ENCODE peak calls at places on chromosomes 3 and 15, in nine cellular contexts. M is AG09319; B is RCC 7860; Y is mesothelial cell of epicardium; U is Calu3; H is activated naive CD4-positive, alpha-beta T cell; N is uterus; J is endothelial cell; I is stimulated activated CD8-positive, alpha-beta memory T cell treated with anti-CD3 and anti-CD28 coated beads, Interleukin-15, amount 100 ng/mL, for 24 hours. X is an unnamed sample.

GRCh38 chr15:88635343-88635742 is 3.5 kb upstream of the ISG20 start:
- DNase-seq in U (no peak), H (no peak), Y (no peak), M (no peak), I (no peak), J (no peak), B (no peak), N (no peak), X (no peak)

GRCh38 chr3:126131881-126132750 is 48.2 kb upstream of the SLC41A3 start:
- DNase-seq in Y (peak; percentile 34), I (no peak), N (peak; percentile 9), M (no peak), U (no peak), B (no peak), H (no peak), J (no peak), X (no peak)

GRCh38 chr15:43270676-43271306 is 4.1 kb upstream of the TGM5 start:
- DNase-seq in Y (no peak), M (no peak), B (no peak), N (no peak), I (no peak), J (no peak), H (no peak), U (no peak), X (no peak)

GRCh38 chr3:182565916-182566524 is 227.3 kb upstream of the ATP11B start:
- DNase-seq in U (no peak), Y (no peak), B (no peak), M (no peak), H (no peak), J (no peak), N (no peak), I (no peak), X (peak; percentile 16)

GRCh38 chr15:28930476-28931291 is 44.9 kb downstream of the APBA2 start:
- DNase-seq in U (no peak), H (no peak), J (no peak), N (no peak), M (no peak), Y (no peak), B (no peak), I (no peak), X (no peak)

GRCh38 chr3:194573680-194574437 is 59.4 kb downstream of the TMEM44 start:
- DNase-seq in J (peak; percentile 33), B (peak; percentile 71), I (no peak), N (no peak), H (no peak), U (peak; percentile 69), M (peak; percentile 16), Y (no peak), X (peak; percentile 59)

GRCh38 chr3:44993471-44994205 is 17.6 kb downstream of the EXOSC7 start:
- DNase-seq in M (peak; percentile 85), Y (no peak), I (no peak), J (no peak), U (no peak), B (peak; percentile 11), H (no peak), N (no peak), X (no peak)

GRCh38 chr15:40770147-40770721 is 454 bp downstream of the C15orf62 start:
- DNase-seq in Y (no peak), U (no peak), B (no peak), I (no peak), M (no peak), J (no peak), N (no peak), H (no peak), X (no peak)

GRCh38 chr3:121574449-121574848 is 6.7 kb downstream of the ARGFX start:
- DNase-seq in H (no peak), Y (no peak), N (no peak), B (no peak), I (no peak), J (no peak), M (no peak), U (peak; percentile 66), X (peak; percentile 47)

GRCh38 chr3:12394516-12395271 is 89.6 kb upstream of the TSEN2 start:
- DNase-seq in N (no peak), H (no peak), M (no peak), U (no peak), I (no peak), B (no peak), J (no peak), Y (no peak), X (no peak)

GRCh38 chr15:72740202-72740601 is 43.4 kb downstream of the ADPGK start:
- DNase-seq in M (no peak), J (no peak), H (no peak), B (no peak), U (no peak), I (no peak), N (no peak), Y (no peak), X (no peak)

GRCh38 chr3:194782767-194783404 is 97.2 kb downstream of the FAM43A start:
- DNase-seq in J (no peak), I (no peak), N (no peak), Y (peak; percentile 22), H (no peak), U (no peak), B (no peak), M (no peak), X (no peak)

GRCh38 chr15:76945494-76945893 is 13.9 kb downstream of the RCN2 start:
- DNase-seq in N (no peak), H (no peak), M (no peak), B (no peak), I (no peak), J (no peak), Y (no peak), U (no peak), X (no peak)

GRCh38 chr3:146414010-146414409 is 55.4 kb downstream of the PLSCR2 start:
- DNase-seq in H (no peak), N (no peak), M (no peak), Y (no peak), B (no peak), I (no peak), U (no peak), J (no peak), X (no peak)